ENCODE peak calls at places on chromosome X, in nine cellular contexts. F, C, Q, Y, N, L, P, A and V are unnamed samples.
A peak's percentile ranks its signal among the peaks of the same experiment; 100 is the strongest.

GRCh38 chrX:3286196-3286920 is 60.1 kb downstream of the MXRA5 start:
- DNase-seq in F (no peak), C (no peak), Q (no peak), Y (no peak), N (peak; percentile 37), L (no peak), P (no peak), A (no peak), V (no peak)

GRCh38 chrX:110418220-110418856 is 59.7 kb downstream of the RTL9 start:
- DNase-seq in F (no peak), C (peak; percentile 22), Q (no peak), Y (peak; percentile 50), N (peak; percentile 69), L (no peak), P (no peak), A (peak; percentile 66), V (no peak)

GRCh38 chrX:150983526-150984163 is 510 bp downstream of the HMGB3 start:
- DNase-seq in F (no peak), C (peak; percentile 64), Q (no peak), Y (no peak), N (peak; percentile 25), L (no peak), P (no peak), A (no peak), V (no peak)

GRCh38 chrX:123976671-123977316 is 15.3 kb downstream of the STAG2 start:
- DNase-seq in F (no peak), C (peak; percentile 23), Q (no peak), Y (no peak), N (peak; percentile 5), L (no peak), P (no peak), A (no peak), V (no peak)

GRCh38 chrX:39753296-39753996 is 344.3 kb downstream of the BCOR start:
- DNase-seq in F (no peak), C (no peak), Q (no peak), Y (no peak), N (peak; percentile 69), L (no peak), P (no peak), A (no peak), V (no peak)

GRCh38 chrX:131895807-131896206 is 127.3 kb upstream of the STK26 start:
- DNase-seq in F (no peak), C (no peak), Q (no peak), Y (no peak), N (no peak), L (no peak), P (no peak), A (no peak), V (no peak)

GRCh38 chrX:119150163-119151135 is 22.8 kb upstream of the KIAA1210 start:
- DNase-seq in F (no peak), C (no peak), Q (no peak), Y (no peak), N (no peak), L (no peak), P (peak; percentile 9), A (no peak), V (no peak)

GRCh38 chrX:105608745-105609144 is 213.6 kb upstream of the NRK start:
- DNase-seq in F (no peak), C (no peak), Q (no peak), Y (no peak), N (no peak), L (no peak), P (no peak), A (no peak), V (no peak)

GRCh38 chrX:132463411-132463810 is 25.4 kb downstream of the MBNL3 start:
- DNase-seq in F (no peak), C (peak; percentile 6), Q (no peak), Y (no peak), N (peak; percentile 14), L (no peak), P (no peak), A (no peak), V (no peak)

GRCh38 chrX:132614297-132614696 is 125.5 kb upstream of the MBNL3 start:
- DNase-seq in F (no peak), C (no peak), Q (no peak), Y (no peak), N (no peak), L (no peak), P (no peak), A (no peak), V (no peak)

GRCh38 chrX:68999351-68999750 is 165.9 kb downstream of the PJA1 start:
- DNase-seq in F (peak; percentile 14), C (no peak), Q (no peak), Y (no peak), N (no peak), L (no peak), P (no peak), A (no peak), V (no peak)

GRCh38 chrX:54439967-54440871 is at the start of gene TSR2:
- DNase-seq in F (peak; percentile 85), C (peak; percentile 82), Q (peak; percentile 83), Y (peak; percentile 65), N (peak; percentile 87), L (peak; percentile 69), P (peak; percentile 74), A (peak; percentile 83), V (peak; percentile 62)

GRCh38 chrX:119694601-119695534 is 1.9 kb upstream of the SEPTIN6 start:
- DNase-seq in F (no peak), C (peak; percentile 17), Q (no peak), Y (no peak), N (peak; percentile 25), L (no peak), P (no peak), A (no peak), V (no peak)

GRCh38 chrX:100673397-100673953 is 29.5 kb downstream of the SRPX2 start:
- DNase-seq in F (no peak), C (no peak), Q (no peak), Y (peak; percentile 54), N (no peak), L (no peak), P (no peak), A (no peak), V (no peak)

GRCh38 chrX:54891573-54891972 is 29.1 kb upstream of the TRO start:
- DNase-seq in F (no peak), C (peak; percentile 29), Q (no peak), Y (no peak), N (peak; percentile 30), L (no peak), P (no peak), A (no peak), V (no peak)

GRCh38 chrX:50747471-50747900 is 66.5 kb downstream of the SHROOM4 start:
- DNase-seq in F (no peak), C (peak; percentile 10), Q (no peak), Y (no peak), N (peak; percentile 16), L (peak; percentile 15), P (no peak), A (no peak), V (no peak)

GRCh38 chrX:31126205-31126604 is 54.4 kb upstream of the FTHL17 start:
- DNase-seq in F (no peak), C (no peak), Q (no peak), Y (no peak), N (no peak), L (no peak), P (no peak), A (no peak), V (no peak)

DNA sequence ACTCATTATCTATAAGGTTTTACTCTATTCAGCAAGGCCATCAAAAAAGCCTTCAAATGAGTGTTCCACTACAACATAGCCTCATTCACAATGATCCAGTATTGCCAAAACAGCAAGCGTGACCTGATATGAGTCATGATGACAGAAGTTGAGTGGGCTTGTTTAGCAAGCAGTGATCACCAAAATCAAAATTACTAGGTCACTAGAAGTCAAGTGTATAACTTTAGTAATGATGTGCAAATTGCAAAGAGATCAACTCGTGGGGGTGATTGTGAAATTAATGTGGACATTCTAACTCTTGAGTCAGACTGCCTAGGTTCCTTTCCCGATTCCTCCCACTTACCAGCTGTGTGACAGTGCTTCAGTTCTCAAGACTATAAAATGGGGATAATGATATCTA is 124.5 kb downstream of the CHM start:
- DNase-seq in F (no peak), C (no peak), Q (no peak), Y (peak; percentile 24), N (no peak), L (no peak), P (no peak), A (peak; percentile 26), V (no peak)
- H3K27ac ChIP-seq in F (no peak overlapping the region), C (no peak overlapping the region), Q (no peak overlapping the region), Y (no peak overlapping the region), N (no peak overlapping the region), L (no peak overlapping the region), P (no peak overlapping the region), A (no peak overlapping the region), V (no peak overlapping the region)

GRCh38 chrX:115142057-115142456 is 47.2 kb upstream of the RBMXL3 start:
- DNase-seq in F (no peak), C (no peak), Q (no peak), Y (no peak), N (no peak), L (no peak), P (no peak), A (no peak), V (no peak)

DNA sequence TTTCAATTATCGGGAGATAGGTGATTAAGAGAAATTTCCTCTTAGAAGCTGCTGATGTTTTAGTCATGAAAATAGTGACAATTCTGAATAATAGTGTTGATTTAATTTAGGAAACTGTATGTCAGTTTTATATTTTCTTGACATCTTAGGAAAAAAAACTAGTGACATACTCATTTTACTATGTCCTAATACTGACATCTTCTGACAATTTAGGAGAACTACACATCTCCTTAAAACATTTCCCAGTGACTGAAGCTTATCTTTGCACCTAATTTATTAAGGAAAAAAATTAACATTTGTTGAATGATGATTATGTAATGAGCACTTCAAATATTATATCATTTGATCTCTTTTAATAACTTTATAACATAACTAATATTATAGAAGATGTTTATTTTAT is 42.0 kb upstream of the RBMXL3 start:
- DNase-seq in F (no peak), C (peak; percentile 6), Q (no peak), Y (no peak), N (no peak), L (no peak), P (no peak), A (no peak), V (no peak)
- TF ChIP-seq CTCF in F (peak; percentile 23), C (peak; percentile 70), Q (peak; percentile 52), Y (peak; percentile 47), N (peak; percentile 59), L (peak; percentile 39), P (peak; percentile 60), A (peak; percentile 37), V (no peak)

GRCh38 chrX:56402207-56402606 is 161.2 kb upstream of the UBQLN2 start:
- DNase-seq in F (no peak), C (no peak), Q (no peak), Y (no peak), N (no peak), L (no peak), P (no peak), A (no peak), V (no peak)

GRCh38 chrX:56397636-56398035 is 165.5 kb downstream of the KLF8 start:
- DNase-seq in F (no peak), C (no peak), Q (no peak), Y (no peak), N (no peak), L (no peak), P (no peak), A (no peak), V (no peak)
- H3K27ac ChIP-seq in F (no peak overlapping the region), C (no peak overlapping the region), Q (no peak overlapping the region), Y (no peak overlapping the region), N (no peak overlapping the region), L (no peak overlapping the region), P (no peak overlapping the region), A (no peak overlapping the region), V (no peak overlapping the region)

DNA sequence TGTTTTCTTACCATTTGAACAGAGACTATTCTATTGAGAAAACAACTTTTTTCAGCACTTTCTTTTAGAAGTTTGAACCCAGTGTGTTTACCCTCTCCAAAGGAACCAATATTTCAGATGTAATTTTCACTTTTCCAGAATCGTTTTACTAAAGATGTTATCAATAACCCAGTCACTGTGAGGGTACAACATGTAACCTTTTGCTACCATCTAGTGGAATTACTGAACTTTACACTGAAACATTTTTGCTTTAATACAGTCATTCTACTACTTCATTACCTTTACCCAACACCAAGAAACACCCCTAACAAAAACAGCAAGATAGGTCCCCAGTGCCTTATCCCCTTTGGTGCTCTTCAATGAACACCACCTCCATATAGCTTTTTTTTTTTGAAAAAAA is 33.1 kb upstream of the PRDX4 start:
- DNase-seq in F (no peak), C (peak; percentile 21), Q (no peak), Y (no peak), N (no peak), L (no peak), P (no peak), A (no peak), V (no peak)
- TF ChIP-seq CTCF in F (no peak), C (peak; percentile 45), Q (peak; percentile 23), Y (no peak), N (peak; percentile 53), L (peak; percentile 35), P (no peak), A (no peak), V (no peak)